ENCODE peak calls at places on chromosomes 12 and 14, in seven cellular contexts. R, B, T, G, O, C and M are unnamed samples.

GRCh38 chr12:65511134-65511912 is 232.8 kb downstream of the MSRB3 start:
- DNase-seq in B (no peak), R (no peak), G (no peak), O (no peak), C (no peak), T (no peak), M (no peak)

GRCh38 chr12:97940105-97940504 is 477.5 kb downstream of the RMST start:
- DNase-seq in O (no peak), T (no peak), G (no peak), C (no peak), R (no peak), B (no peak), M (no peak)

GRCh38 chr12:41521872-41522379 is 333.8 kb downstream of the PDZRN4 start:
- DNase-seq in R (no peak), G (no peak), C (no peak), T (no peak), O (peak; percentile 91), B (no peak), M (peak; percentile 84)

GRCh38 chr14:94451826-94452225 is 774 bp downstream of the SERPINA11 start:
- DNase-seq in G (no peak), C (no peak), T (no peak), B (no peak), O (no peak), R (no peak), M (no peak)

GRCh38 chr14:23102801-23103200 is 2.0 kb downstream of the CIROP start:
- DNase-seq in B (no peak), T (peak; percentile 19), O (no peak), R (no peak), G (no peak), C (no peak), M (no peak)

GRCh38 chr14:31902002-31902401 is 175.1 kb upstream of the ARHGAP5 start:
- DNase-seq in G (no peak), C (no peak), R (peak; percentile 18), T (no peak), B (no peak), O (no peak), M (no peak)

GRCh38 chr14:63286071-63286470 is 32.7 kb downstream of the GPHB5 start:
- DNase-seq in B (no peak), R (no peak), T (no peak), O (no peak), C (no peak), G (no peak), M (no peak)

GRCh38 chr12:27521066-27521465 is 2.9 kb upstream of the PPFIBP1 start:
- DNase-seq in R (peak; percentile 26), G (no peak), B (no peak), C (no peak), O (no peak), T (no peak), M (no peak)

GRCh38 chr14:44404021-44404420 is 103.1 kb downstream of the FSCB start:
- DNase-seq in G (no peak), O (no peak), T (no peak), B (peak; percentile 8), R (no peak), C (no peak), M (no peak)

GRCh38 chr12:116138380-116138779 is 139.1 kb downstream of the MED13L start:
- DNase-seq in C (no peak), O (peak; percentile 83), T (no peak), G (no peak), B (no peak), R (no peak), M (no peak)

GRCh38 chr14:30303350-30303749 is 255.6 kb upstream of the G2E3 start:
- DNase-seq in T (no peak), C (no peak), B (no peak), R (no peak), O (no peak), G (no peak), M (no peak)

GRCh38 chr14:55516776-55517175 is 63.2 kb upstream of the KTN1 start:
- DNase-seq in G (no peak), R (no peak), B (no peak), O (no peak), C (no peak), T (no peak), M (no peak)

GRCh38 chr14:64706119-64706465 is 1.9 kb downstream of the PLEKHG3 start:
- DNase-seq in G (no peak), B (no peak), R (no peak), C (no peak), T (peak; percentile 44), O (no peak), M (no peak)

GRCh38 chr12:27711312-27711682 is 665 bp downstream of the MRPS35 start:
- DNase-seq in R (no peak), G (no peak), O (no peak), T (no peak), C (no peak), B (no peak), M (no peak)

GRCh38 chr14:90619911-90620310 is 196.3 kb downstream of the TTC7B start:
- DNase-seq in G (no peak), O (no peak), T (no peak), B (no peak), C (no peak), R (no peak), M (no peak)
- H3K27ac ChIP-seq in G (no peak overlapping the region), O (no peak overlapping the region), T (no peak overlapping the region), B (no peak overlapping the region), C (no peak overlapping the region), R (no peak overlapping the region), M (no peak overlapping the region)

GRCh38 chr14:56860441-56860840 is 50.2 kb upstream of the OTX2 start:
- DNase-seq in G (no peak), C (no peak), B (no peak), T (no peak), R (no peak), O (no peak), M (no peak)

GRCh38 chr14:56854325-56854724 is 44.0 kb upstream of the OTX2 start:
- DNase-seq in O (no peak), T (no peak), C (no peak), R (no peak), G (no peak), B (no peak), M (no peak)

GRCh38 chr14:56858422-56858821 is 48.1 kb upstream of the OTX2 start:
- DNase-seq in T (no peak), O (no peak), C (no peak), R (no peak), B (peak; percentile 7), G (no peak), M (no peak)

GRCh38 chr14:56857206-56857605 is 46.9 kb upstream of the OTX2 start:
- DNase-seq in R (no peak), O (no peak), G (no peak), T (no peak), C (no peak), B (no peak), M (no peak)

DNA sequence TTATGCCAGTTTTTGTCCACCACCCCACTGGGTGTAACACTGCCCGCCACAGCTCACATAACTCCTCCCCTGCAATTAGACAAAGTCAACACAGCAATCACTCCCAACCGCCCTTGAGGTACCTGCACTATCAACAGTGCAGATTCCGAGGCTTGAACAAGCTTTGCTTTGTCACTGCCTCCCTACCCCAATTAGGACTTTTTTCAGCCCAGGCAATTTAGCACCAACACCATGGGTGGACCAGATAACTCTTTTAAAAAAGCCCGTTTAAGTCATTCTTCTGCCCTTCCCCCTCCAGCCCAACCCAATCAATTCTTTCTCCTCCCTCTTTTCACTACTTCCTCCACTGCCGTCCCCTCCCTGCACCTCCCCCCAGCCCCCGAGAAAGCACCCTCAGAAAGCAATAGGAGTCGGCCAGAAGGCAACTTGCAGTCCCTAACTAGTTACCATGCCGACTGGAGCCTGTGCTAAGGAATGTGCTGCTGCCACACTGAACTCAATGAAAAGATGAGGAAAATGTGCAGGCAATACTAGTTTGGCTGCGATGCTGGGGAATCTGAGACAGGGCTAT is 45.7 kb upstream of the OTX2 start:
- DNase-seq in C (no peak), T (no peak), B (peak; percentile 66), G (no peak), O (no peak), R (peak; percentile 3), M (no peak)
- H3K27ac ChIP-seq in C (no peak overlapping the region), T (no peak overlapping the region), B (peak overlapping the region; percentile 83), G (no peak overlapping the region), O (no peak overlapping the region), R (no peak overlapping the region), M (no peak overlapping the region)

DNA sequence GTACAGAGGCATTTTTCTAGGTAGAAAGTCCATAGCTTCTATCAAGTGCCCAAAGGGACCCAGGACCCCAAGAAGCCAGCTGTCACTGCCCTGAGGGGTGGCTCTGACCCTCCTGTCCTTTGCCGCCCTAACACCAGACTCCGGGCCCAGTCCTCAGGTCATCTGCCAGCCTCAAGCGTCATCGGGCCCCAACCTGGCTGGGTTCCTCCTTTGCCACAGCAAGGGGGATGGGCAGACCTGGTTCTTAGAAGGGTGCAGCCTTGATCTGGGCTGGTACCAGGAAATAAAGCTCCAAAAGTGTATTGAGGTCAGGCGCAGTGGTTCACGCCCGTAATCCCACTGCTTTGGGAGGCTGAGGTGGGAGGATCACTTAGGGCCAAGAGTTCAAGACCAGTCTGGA is 27.1 kb upstream of the FAM222A start:
- DNase-seq in R (no peak), G (no peak), B (no peak), O (no peak), C (no peak), T (peak; percentile 70), M (no peak)
- H3K27ac ChIP-seq in R (no peak overlapping the region), G (no peak overlapping the region), B (no peak overlapping the region), O (no peak overlapping the region), C (no peak overlapping the region), T (no peak overlapping the region), M (no peak overlapping the region)

GRCh38 chr12:130745921-130746320 is 29.8 kb upstream of the RIMBP2 start:
- DNase-seq in R (no peak), B (no peak), C (no peak), O (no peak), G (no peak), T (no peak), M (no peak)

GRCh38 chr12:130748786-130749185 is 32.7 kb upstream of the RIMBP2 start:
- DNase-seq in B (no peak), R (no peak), T (no peak), G (no peak), C (no peak), O (no peak), M (no peak)

GRCh38 chr12:130744274-130744673 is 28.2 kb upstream of the RIMBP2 start:
- DNase-seq in C (no peak), G (no peak), O (no peak), B (no peak), R (no peak), T (no peak), M (no peak)

GRCh38 chr12:130743606-130744005 is 27.5 kb upstream of the RIMBP2 start:
- DNase-seq in C (no peak), G (no peak), B (no peak), T (no peak), R (no peak), O (no peak), M (no peak)

DNA sequence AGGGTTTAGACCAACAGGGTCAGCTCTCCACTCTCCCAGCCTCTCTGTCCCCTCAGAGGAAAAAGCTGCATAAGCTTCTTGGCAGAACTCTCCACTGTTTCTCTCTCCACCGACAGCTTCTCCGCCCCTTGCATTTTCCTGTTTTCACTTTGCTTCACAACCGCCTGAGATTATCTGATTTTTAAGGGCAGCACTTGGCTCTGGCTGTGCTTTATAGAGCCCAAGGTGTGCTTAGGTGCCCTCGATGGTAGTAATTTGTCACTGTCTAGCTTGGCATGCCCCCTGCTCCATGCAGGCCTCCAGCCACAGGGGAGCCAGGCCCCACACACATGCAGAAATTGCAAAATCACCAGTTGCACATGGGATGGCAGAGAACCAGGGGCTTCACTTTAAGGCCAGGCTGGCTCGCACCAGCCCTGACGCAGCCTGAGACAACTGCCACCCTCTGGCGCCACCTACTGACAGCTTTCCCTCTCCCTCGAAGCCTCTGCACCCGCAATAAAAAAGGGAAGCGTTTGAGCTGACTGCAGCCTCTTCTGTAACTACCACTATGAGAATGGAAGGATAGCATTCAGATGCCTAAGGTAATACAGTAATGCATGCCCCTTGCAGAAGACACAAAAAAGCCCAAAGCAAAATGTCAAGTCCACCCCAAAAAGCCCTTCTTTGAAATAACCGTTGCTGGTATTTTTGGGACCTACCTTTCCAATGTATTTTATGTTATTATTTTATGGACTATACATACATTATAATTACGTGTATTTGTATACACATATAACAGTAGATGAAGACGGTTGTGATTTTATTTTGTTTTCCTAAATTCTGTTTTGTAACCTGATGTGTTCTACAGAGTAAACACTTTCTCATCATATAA is 32.0 kb upstream of the RIMBP2 start:
- DNase-seq in T (peak; percentile 93), B (peak; percentile 79), R (peak; percentile 43), O (peak; percentile 42), G (peak; percentile 27), C (no peak), M (no peak)
- H3K27ac ChIP-seq in T (no peak overlapping the region), B (no peak overlapping the region), R (no peak overlapping the region), O (no peak overlapping the region), G (no peak overlapping the region), C (no peak overlapping the region), M (no peak overlapping the region)